ENCODE peak calls at places on chromosomes 2 and 18, in eight cellular contexts. A, R, H, K, Q, V, E and O are unnamed samples.

GRCh38 chr2:12261993-12262680 is 454.6 kb upstream of the TRIB2 start:
- DNase-seq in R (no peak), K (no peak), V (no peak), E (no peak), H (no peak), Q (no peak), A (no peak), O (no peak)

GRCh38 chr2:120390381-120391055 is 44.6 kb downstream of the INHBB start:
- DNase-seq in E (no peak), K (no peak), H (no peak), V (peak; percentile 16), A (peak; percentile 5), R (no peak), Q (no peak), O (no peak)

GRCh38 chr2:207767461-207768167 is 2.1 kb downstream of the FZD5 start:
- DNase-seq in Q (peak; percentile 75), V (peak; percentile 63), K (peak; percentile 53), A (peak; percentile 79), R (no peak), H (no peak), E (no peak), O (no peak)

GRCh38 chr18:43134876-43135275 is 19.4 kb upstream of the RIT2 start:
- DNase-seq in A (no peak), V (no peak), H (no peak), E (no peak), Q (no peak), R (no peak), K (no peak), O (no peak)

GRCh38 chr2:188601927-188602326 is 310.3 kb downstream of the GULP1 start:
- DNase-seq in E (no peak), R (no peak), A (no peak), Q (no peak), K (no peak), V (no peak), H (no peak), O (no peak)

GRCh38 chr2:109201465-109202420 is 72.7 kb downstream of the SH3RF3 start:
- DNase-seq in K (no peak), V (no peak), E (no peak), H (no peak), A (no peak), Q (no peak), R (no peak), O (no peak)

GRCh38 chr2:39932198-39932597 is 153.1 kb upstream of the THUMPD2 start:
- DNase-seq in H (no peak), R (no peak), E (no peak), A (no peak), V (no peak), Q (no peak), K (no peak), O (no peak)

GRCh38 chr2:96427917-96428316 is 77.2 kb downstream of the NEURL3 start:
- DNase-seq in H (peak; percentile 90), A (no peak), E (no peak), R (no peak), Q (no peak), V (no peak), K (peak; percentile 57), O (no peak)

GRCh38 chr2:207133862-207134519 is 31.8 kb downstream of the KLF7 start:
- DNase-seq in H (no peak), V (peak; percentile 79), A (peak; percentile 51), Q (peak; percentile 41), E (no peak), K (no peak), R (no peak), O (peak; percentile 64)

GRCh38 chr2:162833345-162833744 is 5.2 kb downstream of the KCNH7 start:
- DNase-seq in A (no peak), K (no peak), H (no peak), Q (no peak), E (no peak), V (no peak), R (no peak), O (no peak)

GRCh38 chr2:204665771-204666170 is 120.5 kb downstream of the PARD3B start:
- DNase-seq in Q (no peak), K (no peak), V (no peak), E (no peak), A (no peak), H (no peak), R (no peak), O (no peak)

GRCh38 chr2:70124983-70125480 is 37.8 kb downstream of the PCBP1 start:
- DNase-seq in H (no peak), E (peak; percentile 63), V (peak; percentile 83), A (peak; percentile 68), K (peak; percentile 71), R (no peak), Q (peak; percentile 57), O (peak; percentile 79)

GRCh38 chr2:85792783-85793441 is 39.1 kb downstream of the ATOH8 start:
- DNase-seq in R (no peak), Q (no peak), H (no peak), V (no peak), E (no peak), K (peak; percentile 48), A (no peak), O (peak; percentile 57)

GRCh38 chr18:37712776-37713175 is 147.2 kb upstream of the CELF4 start:
- DNase-seq in V (no peak), K (no peak), E (no peak), R (no peak), H (no peak), Q (no peak), A (no peak), O (no peak)

GRCh38 chr2:61065706-61066688 is at the start of gene SANBR:
- DNase-seq in V (peak; percentile 83), H (peak; percentile 75), K (peak; percentile 75), R (peak; percentile 38), A (peak; percentile 91), Q (peak; percentile 86), E (peak; percentile 95), O (peak; percentile 89)

GRCh38 chr2:237883951-237884392 is 24.5 kb downstream of the RAMP1 start:
- DNase-seq in Q (no peak), R (no peak), K (no peak), E (no peak), A (no peak), V (peak; percentile 35), H (no peak), O (no peak)

GRCh38 chr2:183416741-183417140 is 292.5 kb downstream of the NUP35 start:
- DNase-seq in K (no peak), Q (no peak), R (no peak), E (no peak), A (no peak), H (no peak), V (no peak), O (no peak)

GRCh38 chr2:195622966-195623365 is 34.1 kb upstream of the SLC39A10 start:
- DNase-seq in K (no peak), E (no peak), H (no peak), Q (no peak), V (no peak), A (no peak), R (no peak), O (no peak)

GRCh38 chr2:108917078-108917440 is 72.0 kb downstream of the EDAR start:
- DNase-seq in Q (peak; percentile 14), A (peak; percentile 33), K (no peak), R (no peak), H (no peak), E (no peak), V (peak; percentile 10), O (no peak)

GRCh38 chr2:242085941-242086621 is 216.6 kb downstream of the RTP5 start:
- DNase-seq in Q (no peak), H (no peak), V (no peak), E (no peak), A (peak; percentile 64), R (no peak), K (no peak), O (peak; percentile 68)

GRCh38 chr2:242088471-242089212 is 219.1 kb downstream of the RTP5 start:
- DNase-seq in E (peak; percentile 86), K (peak; percentile 61), R (peak; percentile 45), A (peak; percentile 96), V (peak; percentile 94), H (peak; percentile 58), Q (peak; percentile 95), O (peak; percentile 93)
- TF ChIP-seq POLR2A in E (peak; percentile 41), K (no peak), R (peak; percentile 38), A (peak; percentile 80), V (no peak), H (no peak), Q (no peak), O (peak; percentile 87)

GRCh38 chr2:118835739-118836410 is 11.6 kb downstream of the EN1 start:
- DNase-seq in Q (no peak), E (no peak), A (no peak), V (no peak), R (no peak), K (peak; percentile 38), H (no peak), O (no peak)
- H3K4me3 ChIP-seq in Q (peak overlapping the region; percentile 28), E (no peak overlapping the region), A (peak overlapping the region; percentile 15), V (peak overlapping the region; percentile 14), R (peak overlapping the region; percentile 38), K (peak overlapping the region; percentile 54), H (no peak overlapping the region), O (peak overlapping the region; percentile 43)

GRCh38 chr18:23986610-23987359 is 27.8 kb upstream of the TTC39C start:
- DNase-seq in E (no peak), Q (no peak), A (no peak), V (no peak), R (no peak), K (no peak), H (no peak), O (no peak)

GRCh38 chr18:23981369-23981768 is 33.2 kb upstream of the TTC39C start:
- DNase-seq in R (no peak), Q (peak; percentile 58), K (no peak), V (no peak), A (no peak), E (no peak), H (no peak), O (no peak)

GRCh38 chr18:23977103-23977502 is 37.5 kb upstream of the TTC39C start:
- DNase-seq in E (no peak), K (no peak), A (no peak), Q (no peak), V (no peak), H (no peak), R (no peak), O (no peak)

GRCh38 chr18:23977709-23978483 is 36.7 kb upstream of the TTC39C start:
- DNase-seq in K (no peak), R (no peak), A (no peak), H (no peak), E (no peak), Q (no peak), V (no peak), O (no peak)

GRCh38 chr18:23982154-23983071 is 32.1 kb upstream of the TTC39C start:
- DNase-seq in Q (no peak), A (peak; percentile 48), R (no peak), H (no peak), K (peak; percentile 19), V (peak; percentile 81), E (no peak), O (peak; percentile 39)
- TF ChIP-seq POLR2A in Q (no peak), A (no peak), R (no peak), H (no peak), K (no peak), V (no peak), E (no peak), O (no peak)

DNA sequence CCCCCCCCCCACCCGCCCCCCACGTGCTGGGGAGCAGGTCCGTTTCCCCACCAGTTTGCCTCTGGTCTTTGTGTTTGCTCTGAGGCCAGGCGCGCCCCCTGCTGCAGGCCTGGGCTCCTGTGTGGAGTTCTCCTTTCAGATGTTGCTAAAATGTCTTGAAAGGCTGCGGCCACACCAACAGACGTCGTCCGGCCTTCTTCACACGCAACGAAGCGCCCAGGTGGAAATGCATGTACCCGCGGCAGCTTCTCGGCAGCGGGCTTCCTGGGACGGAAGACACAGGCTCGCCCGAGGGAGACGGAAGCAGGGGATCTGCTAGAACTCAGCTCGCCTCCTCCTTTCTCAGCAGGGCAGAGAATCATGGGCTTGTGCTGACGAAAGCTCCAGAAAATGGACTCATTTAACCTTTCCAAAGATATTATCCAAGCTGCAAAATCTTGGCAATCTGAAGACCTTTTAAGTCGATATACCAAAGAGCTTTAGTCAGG is 125.3 kb upstream of the ZNF516 start:
- DNase-seq in A (peak; percentile 54), H (peak; percentile 34), E (peak; percentile 17), Q (peak; percentile 86), K (no peak), R (peak; percentile 7), V (peak; percentile 86), O (peak; percentile 72)
- H3K4me3 ChIP-seq in A (peak overlapping the region; percentile 14), H (no peak overlapping the region), E (no peak overlapping the region), Q (peak overlapping the region; percentile 18), K (no peak overlapping the region), R (peak overlapping the region; percentile 44), V (peak overlapping the region; percentile 24), O (peak overlapping the region; percentile 46)